ENCODE peak calls at places on chromosomes 5 and 9, in ten cellular contexts. One of them, this sample, is unnamed.
A peak's percentile ranks its signal among the peaks of the same experiment; 100 is the strongest.

GRCh38 chr5:7869474-7870136 is 657 bp downstream of the MTRR start:
- DNase-seq in cardiac muscle cell: peak; percentile 19
- DNase-seq in Peyer's patch: no peak
- DNase-seq in left ventricle myocardium inferior: peak; percentile 17
- DNase-seq in Caco-2: no peak
- DNase-seq in endodermal cell: no peak
- DNase-seq in A549: no peak
- DNase-seq in hepatocyte: peak; percentile 37
- DNase-seq in thyroid gland: no peak
- DNase-seq in mammary epithelial cell: peak; percentile 31
- DNase-seq in this sample: no peak

GRCh38 chr5:154311362-154311761 is 120.8 kb downstream of the GALNT10 start:
- DNase-seq in cardiac muscle cell: no peak
- DNase-seq in Peyer's patch: no peak
- DNase-seq in left ventricle myocardium inferior: no peak
- DNase-seq in Caco-2: no peak
- DNase-seq in endodermal cell: no peak
- DNase-seq in A549: no peak
- DNase-seq in hepatocyte: no peak
- DNase-seq in thyroid gland: no peak
- DNase-seq in mammary epithelial cell: no peak
- DNase-seq in this sample: no peak

GRCh38 chr5:163440954-163441353 is 3.6 kb downstream of the CCNG1 start:
- DNase-seq in cardiac muscle cell: no peak
- DNase-seq in Peyer's patch: no peak
- DNase-seq in left ventricle myocardium inferior: no peak
- DNase-seq in Caco-2: no peak
- DNase-seq in endodermal cell: no peak
- DNase-seq in A549: no peak
- DNase-seq in hepatocyte: no peak
- DNase-seq in thyroid gland: no peak
- DNase-seq in mammary epithelial cell: no peak
- DNase-seq in this sample: no peak

GRCh38 chr9:31023793-31024192 is 1360.7 kb upstream of the ACO1 start:
- DNase-seq in cardiac muscle cell: no peak
- DNase-seq in Peyer's patch: no peak
- DNase-seq in left ventricle myocardium inferior: no peak
- DNase-seq in Caco-2: no peak
- DNase-seq in endodermal cell: no peak
- DNase-seq in A549: no peak
- DNase-seq in hepatocyte: no peak
- DNase-seq in thyroid gland: no peak
- DNase-seq in mammary epithelial cell: no peak
- DNase-seq in this sample: no peak

GRCh38 chr5:132475939-132476852 is 14.4 kb downstream of the IRF1 start:
- DNase-seq in cardiac muscle cell: no peak
- DNase-seq in Peyer's patch: peak; percentile 80
- DNase-seq in left ventricle myocardium inferior: no peak
- DNase-seq in Caco-2: no peak
- DNase-seq in endodermal cell: no peak
- DNase-seq in A549: no peak
- DNase-seq in hepatocyte: peak; percentile 62
- DNase-seq in thyroid gland: peak; percentile 2
- DNase-seq in mammary epithelial cell: no peak
- DNase-seq in this sample: peak; percentile 68

GRCh38 chr5:136036991-136037705 is 8.4 kb downstream of the TGFBI start:
- DNase-seq in cardiac muscle cell: no peak
- DNase-seq in Peyer's patch: no peak
- DNase-seq in left ventricle myocardium inferior: no peak
- DNase-seq in Caco-2: no peak
- DNase-seq in endodermal cell: no peak
- DNase-seq in A549: no peak
- DNase-seq in hepatocyte: no peak
- DNase-seq in thyroid gland: no peak
- DNase-seq in mammary epithelial cell: peak; percentile 91
- DNase-seq in this sample: peak; percentile 45

GRCh38 chr5:675111-675875 is 17.9 kb downstream of the TPPP start:
- DNase-seq in cardiac muscle cell: no peak
- DNase-seq in Peyer's patch: peak; percentile 49
- DNase-seq in left ventricle myocardium inferior: no peak
- DNase-seq in Caco-2: no peak
- DNase-seq in endodermal cell: no peak
- DNase-seq in A549: no peak
- DNase-seq in hepatocyte: no peak
- DNase-seq in thyroid gland: no peak
- DNase-seq in mammary epithelial cell: no peak
- DNase-seq in this sample: peak; percentile 64

GRCh38 chr9:102035929-102036328 is 297.5 kb upstream of the GRIN3A start:
- DNase-seq in cardiac muscle cell: no peak
- DNase-seq in Peyer's patch: no peak
- DNase-seq in left ventricle myocardium inferior: no peak
- DNase-seq in Caco-2: no peak
- DNase-seq in endodermal cell: no peak
- DNase-seq in A549: no peak
- DNase-seq in hepatocyte: no peak
- DNase-seq in thyroid gland: no peak
- DNase-seq in mammary epithelial cell: no peak
- DNase-seq in this sample: no peak

GRCh38 chr5:144156767-144157171 is 13.7 kb downstream of the YIPF5 start:
- DNase-seq in cardiac muscle cell: no peak
- DNase-seq in Peyer's patch: no peak
- DNase-seq in left ventricle myocardium inferior: no peak
- DNase-seq in Caco-2: no peak
- DNase-seq in endodermal cell: no peak
- DNase-seq in A549: no peak
- DNase-seq in hepatocyte: no peak
- DNase-seq in thyroid gland: no peak
- DNase-seq in mammary epithelial cell: no peak
- DNase-seq in this sample: no peak

GRCh38 chr5:84524491-84524890 is 139.8 kb upstream of the EDIL3 start:
- DNase-seq in cardiac muscle cell: no peak
- DNase-seq in Peyer's patch: no peak
- DNase-seq in left ventricle myocardium inferior: no peak
- DNase-seq in Caco-2: no peak
- DNase-seq in endodermal cell: no peak
- DNase-seq in A549: no peak
- DNase-seq in hepatocyte: no peak
- DNase-seq in thyroid gland: no peak
- DNase-seq in mammary epithelial cell: no peak
- DNase-seq in this sample: no peak

GRCh38 chr5:172170251-172170701 is 17.7 kb downstream of the STK10 start:
- DNase-seq in cardiac muscle cell: no peak
- DNase-seq in Peyer's patch: no peak
- DNase-seq in left ventricle myocardium inferior: peak; percentile 41
- DNase-seq in Caco-2: no peak
- DNase-seq in endodermal cell: no peak
- DNase-seq in A549: no peak
- DNase-seq in hepatocyte: no peak
- DNase-seq in thyroid gland: no peak
- DNase-seq in mammary epithelial cell: no peak
- DNase-seq in this sample: no peak

GRCh38 chr5:54883374-54884194 is 101.8 kb downstream of the ESM1 start:
- DNase-seq in cardiac muscle cell: peak; percentile 80
- DNase-seq in Peyer's patch: peak; percentile 55
- DNase-seq in left ventricle myocardium inferior: peak; percentile 26
- DNase-seq in Caco-2: no peak
- DNase-seq in endodermal cell: peak; percentile 86
- DNase-seq in A549: no peak
- DNase-seq in hepatocyte: peak; percentile 79
- DNase-seq in thyroid gland: peak; percentile 60
- DNase-seq in mammary epithelial cell: no peak
- DNase-seq in this sample: peak; percentile 78

GRCh38 chr9:97568461-97569275 is 64.5 kb downstream of the TSTD2 start:
- DNase-seq in cardiac muscle cell: no peak
- DNase-seq in Peyer's patch: no peak
- DNase-seq in left ventricle myocardium inferior: no peak
- DNase-seq in Caco-2: no peak
- DNase-seq in endodermal cell: no peak
- DNase-seq in A549: no peak
- DNase-seq in hepatocyte: no peak
- DNase-seq in thyroid gland: no peak
- DNase-seq in mammary epithelial cell: no peak
- DNase-seq in this sample: peak; percentile 15

GRCh38 chr5:176894298-176894697 is 4.8 kb downstream of the HK3 start:
- DNase-seq in cardiac muscle cell: no peak
- DNase-seq in Peyer's patch: no peak
- DNase-seq in left ventricle myocardium inferior: no peak
- DNase-seq in Caco-2: no peak
- DNase-seq in endodermal cell: no peak
- DNase-seq in A549: no peak
- DNase-seq in hepatocyte: no peak
- DNase-seq in thyroid gland: no peak
- DNase-seq in mammary epithelial cell: no peak
- DNase-seq in this sample: no peak

GRCh38 chr9:135221951-135222631 is 134.6 kb downstream of the OLFM1 start:
- DNase-seq in cardiac muscle cell: no peak
- DNase-seq in Peyer's patch: peak; percentile 39
- DNase-seq in left ventricle myocardium inferior: no peak
- DNase-seq in Caco-2: no peak
- DNase-seq in endodermal cell: peak; percentile 87
- DNase-seq in A549: no peak
- DNase-seq in hepatocyte: no peak
- DNase-seq in thyroid gland: no peak
- DNase-seq in mammary epithelial cell: no peak
- DNase-seq in this sample: peak; percentile 46

GRCh38 chr5:123116063-123116462 is 27.0 kb downstream of the PRDM6 start:
- DNase-seq in cardiac muscle cell: no peak
- DNase-seq in Peyer's patch: no peak
- DNase-seq in left ventricle myocardium inferior: no peak
- DNase-seq in Caco-2: no peak
- DNase-seq in endodermal cell: no peak
- DNase-seq in A549: no peak
- DNase-seq in hepatocyte: no peak
- DNase-seq in thyroid gland: no peak
- DNase-seq in mammary epithelial cell: no peak
- DNase-seq in this sample: no peak

DNA sequence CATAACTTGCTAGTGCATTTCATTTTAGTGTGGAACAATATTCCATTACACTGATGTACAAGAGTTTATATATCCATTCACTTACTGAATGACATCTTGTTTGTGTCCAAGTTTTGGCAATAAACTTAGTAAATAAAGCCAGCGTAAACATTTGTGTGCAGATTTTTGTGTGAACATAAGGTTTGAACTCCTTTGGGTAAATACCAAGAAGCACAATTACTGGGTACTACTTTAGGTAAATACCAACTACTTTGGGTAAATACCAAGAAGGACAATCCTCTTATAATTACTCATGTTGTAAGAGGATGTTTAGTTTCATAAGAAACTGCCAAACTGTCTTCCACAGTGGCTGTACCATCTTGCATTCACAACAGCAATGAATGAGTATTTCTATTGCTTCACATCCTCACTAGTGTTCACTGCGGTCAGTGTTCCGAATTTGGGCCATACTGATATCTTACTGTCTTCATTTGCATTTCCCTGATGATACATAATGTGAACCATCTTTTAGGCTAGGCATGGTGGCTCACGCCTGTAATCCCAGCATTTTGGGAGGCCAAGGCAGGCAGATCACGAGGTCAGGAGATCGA is 2.3 kb upstream of the SYK start:
- DNase-seq in cardiac muscle cell: no peak
- DNase-seq in Peyer's patch: no peak
- DNase-seq in left ventricle myocardium inferior: no peak
- DNase-seq in Caco-2: no peak
- DNase-seq in endodermal cell: no peak
- DNase-seq in A549: no peak
- DNase-seq in hepatocyte: no peak
- DNase-seq in thyroid gland: no peak
- DNase-seq in mammary epithelial cell: no peak
- DNase-seq in this sample: no peak
- H3K4me1 ChIP-seq in cardiac muscle cell: no peaks in the 10 kb centered on the region
- H3K4me1 ChIP-seq in Peyer's patch: peaks cover 5% of the 10 kb centered on the region
- H3K4me1 ChIP-seq in left ventricle myocardium inferior: peaks cover 11% of the 10 kb centered on the region
- H3K4me1 ChIP-seq in Caco-2: no peaks in the 10 kb centered on the region
- H3K4me1 ChIP-seq in endodermal cell: peaks cover 5% of the 10 kb centered on the region
- H3K4me1 ChIP-seq in A549: peaks cover 5% of the 10 kb centered on the region
- H3K4me1 ChIP-seq in hepatocyte: no peaks in the 10 kb centered on the region
- H3K4me1 ChIP-seq in thyroid gland: peaks cover 29% of the 10 kb centered on the region
- H3K4me1 ChIP-seq in mammary epithelial cell: no peaks in the 10 kb centered on the region
- H3K4me1 ChIP-seq in this sample: peaks cover 93% of the 10 kb centered on the region

DNA sequence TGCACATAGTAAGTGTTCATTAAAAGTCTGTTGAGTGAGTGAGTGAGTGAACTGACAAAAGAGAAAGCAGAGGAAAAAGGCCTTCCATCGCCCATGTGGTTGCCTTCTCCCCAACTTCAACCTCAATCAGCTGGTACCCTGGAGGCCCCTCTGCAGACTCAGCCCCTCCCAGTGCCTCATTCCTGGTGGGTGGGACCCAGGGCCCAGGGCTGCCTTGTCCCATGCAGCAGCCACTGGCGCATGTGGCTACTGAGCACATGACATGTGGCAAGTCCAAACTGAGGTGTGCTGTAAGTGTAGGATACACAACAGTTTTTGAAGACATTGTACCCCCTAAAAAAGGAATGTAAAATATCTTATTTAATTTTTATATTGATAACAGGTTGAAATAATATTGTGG is 29.6 kb downstream of the NDUFA8 start:
- DNase-seq in cardiac muscle cell: no peak
- DNase-seq in Peyer's patch: no peak
- DNase-seq in left ventricle myocardium inferior: no peak
- DNase-seq in Caco-2: no peak
- DNase-seq in endodermal cell: no peak
- DNase-seq in A549: no peak
- DNase-seq in hepatocyte: no peak
- DNase-seq in thyroid gland: no peak
- DNase-seq in mammary epithelial cell: no peak
- DNase-seq in this sample: no peak
- H3K4me1 ChIP-seq in cardiac muscle cell: no peaks in the 10 kb centered on the region
- H3K4me1 ChIP-seq in Peyer's patch: peaks cover 13% of the 10 kb centered on the region
- H3K4me1 ChIP-seq in left ventricle myocardium inferior: peaks cover 89% of the 10 kb centered on the region
- H3K4me1 ChIP-seq in Caco-2: peaks cover 19% of the 10 kb centered on the region
- H3K4me1 ChIP-seq in endodermal cell: peaks cover 9% of the 10 kb centered on the region
- H3K4me1 ChIP-seq in A549: peaks cover 10% of the 10 kb centered on the region
- H3K4me1 ChIP-seq in hepatocyte: peaks cover 12% of the 10 kb centered on the region
- H3K4me1 ChIP-seq in thyroid gland: no peaks in the 10 kb centered on the region
- H3K4me1 ChIP-seq in mammary epithelial cell: peaks cover 25% of the 10 kb centered on the region
- H3K4me1 ChIP-seq in this sample: peaks cover 15% of the 10 kb centered on the region

DNA sequence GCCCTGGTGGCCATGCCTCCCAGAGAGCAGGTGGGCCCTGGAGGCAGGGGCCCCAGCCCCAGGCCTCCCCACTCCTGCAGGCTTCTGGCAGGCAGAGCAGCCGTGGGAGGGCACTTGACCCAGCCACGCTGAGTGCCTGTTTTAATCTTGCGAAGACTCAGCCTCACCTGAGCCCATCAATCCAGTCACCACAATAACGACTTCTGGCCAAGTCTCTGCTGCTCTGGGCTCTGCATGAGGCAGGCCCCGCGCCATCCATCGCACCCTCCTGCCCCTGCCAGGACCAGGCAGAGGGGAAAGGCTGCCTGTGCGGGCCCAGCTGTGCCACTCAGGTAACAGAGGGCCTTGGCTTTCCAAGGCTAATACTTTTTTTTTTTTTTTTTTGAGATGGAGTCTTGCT is 32.8 kb downstream of the RASGEF1C start:
- DNase-seq in cardiac muscle cell: no peak
- DNase-seq in Peyer's patch: no peak
- DNase-seq in left ventricle myocardium inferior: no peak
- DNase-seq in Caco-2: no peak
- DNase-seq in endodermal cell: no peak
- DNase-seq in A549: no peak
- DNase-seq in hepatocyte: no peak
- DNase-seq in thyroid gland: no peak
- DNase-seq in mammary epithelial cell: no peak
- DNase-seq in this sample: no peak
- H3K4me1 ChIP-seq in cardiac muscle cell: peaks cover 24% of the 10 kb centered on the region
- H3K4me1 ChIP-seq in Peyer's patch: no peaks in the 10 kb centered on the region
- H3K4me1 ChIP-seq in left ventricle myocardium inferior: peaks cover 26% of the 10 kb centered on the region
- H3K4me1 ChIP-seq in Caco-2: no peaks in the 10 kb centered on the region
- H3K4me1 ChIP-seq in endodermal cell: no peaks in the 10 kb centered on the region
- H3K4me1 ChIP-seq in A549: peaks cover 3% of the 10 kb centered on the region
- H3K4me1 ChIP-seq in hepatocyte: peaks cover 4% of the 10 kb centered on the region
- H3K4me1 ChIP-seq in thyroid gland: no peaks in the 10 kb centered on the region
- H3K4me1 ChIP-seq in mammary epithelial cell: no peaks in the 10 kb centered on the region
- H3K4me1 ChIP-seq in this sample: no peaks in the 10 kb centered on the region

GRCh38 chr9:114174876-114175771 is 19.8 kb downstream of the COL27A1 start:
- DNase-seq in cardiac muscle cell: no peak
- DNase-seq in Peyer's patch: no peak
- DNase-seq in left ventricle myocardium inferior: no peak
- DNase-seq in Caco-2: peak; percentile 59
- DNase-seq in endodermal cell: no peak
- DNase-seq in A549: no peak
- DNase-seq in hepatocyte: peak; percentile 82
- DNase-seq in thyroid gland: no peak
- DNase-seq in mammary epithelial cell: no peak
- DNase-seq in this sample: peak; percentile 64
- H3K4me1 ChIP-seq in cardiac muscle cell: peaks cover 12% of the 10 kb centered on the region
- H3K4me1 ChIP-seq in Peyer's patch: peaks cover 24% of the 10 kb centered on the region
- H3K4me1 ChIP-seq in left ventricle myocardium inferior: peaks cover 80% of the 10 kb centered on the region
- H3K4me1 ChIP-seq in Caco-2: peaks cover 28% of the 10 kb centered on the region
- H3K4me1 ChIP-seq in endodermal cell: peaks cover 14% of the 10 kb centered on the region
- H3K4me1 ChIP-seq in A549: peaks cover 30% of the 10 kb centered on the region
- H3K4me1 ChIP-seq in hepatocyte: peaks cover 27% of the 10 kb centered on the region
- H3K4me1 ChIP-seq in thyroid gland: no peaks in the 10 kb centered on the region
- H3K4me1 ChIP-seq in mammary epithelial cell: peaks cover 27% of the 10 kb centered on the region
- H3K4me1 ChIP-seq in this sample: peaks cover 32% of the 10 kb centered on the region